ENCODE peak calls at places on chromosomes 2 and 18, in eight cellular contexts. G, C, K, M, I, D, J and B are unnamed samples.

GRCh38 chr18:78517973-78518372 is 461.6 kb upstream of the SALL3 start:
- DNase-seq in G (peak), C (peak), I (no peak), K (no peak), M (no peak), D (no peak), J (no peak), B (no peak)

GRCh38 chr2:97950329-97951154 is 45.2 kb downstream of the TMEM131 start:
- DNase-seq in I (no peak), C (no peak), D (no peak), J (peak), M (no peak), G (no peak), K (peak), B (no peak)

GRCh38 chr2:57849843-57850242 is 196.8 kb upstream of the VRK2 start:
- DNase-seq in J (no peak), C (no peak), M (no peak), I (no peak), D (no peak), G (no peak), K (no peak), B (no peak)

GRCh38 chr18:400466-400865 is 100.0 kb downstream of the COLEC12 start:
- DNase-seq in C (no peak), J (no peak), M (no peak), K (no peak), D (no peak), G (no peak), I (no peak), B (no peak)

GRCh38 chr18:9719421-9719981 is 11.4 kb downstream of the RAB31 start:
- DNase-seq in I (no peak), M (no peak), C (peak), K (no peak), G (peak), J (peak), D (no peak), B (no peak)

GRCh38 chr2:107278672-107279071 is 392.7 kb upstream of the ST6GAL2 start:
- DNase-seq in G (no peak), D (no peak), C (no peak), M (no peak), J (no peak), I (no peak), K (no peak), B (no peak)

GRCh38 chr2:239732666-239733010 is 292.5 kb downstream of the NDUFA10 start:
- DNase-seq in D (peak), M (no peak), G (no peak), K (no peak), J (no peak), I (no peak), C (no peak), B (no peak)

GRCh38 chr2:27049422-27050280 is 1.8 kb upstream of the AGBL5 start:
- DNase-seq in K (peak), D (no peak), C (peak), I (no peak), M (no peak), G (peak), J (no peak), B (peak)

GRCh38 chr2:23425338-23425871 is 40.4 kb downstream of the KLHL29 start:
- DNase-seq in D (no peak), K (no peak), M (no peak), G (peak), C (peak), I (no peak), J (no peak), B (no peak)

GRCh38 chr2:167733750-167734149 is 513.6 kb downstream of the STK39 start:
- DNase-seq in I (no peak), M (no peak), C (no peak), K (no peak), J (no peak), G (no peak), D (no peak), B (no peak)

GRCh38 chr18:52636536-52636935 is 296.5 kb downstream of the DCC start:
- DNase-seq in D (no peak), J (no peak), K (peak), I (no peak), C (no peak), M (no peak), G (no peak), B (no peak)

GRCh38 chr2:174748948-174749347 is 15.3 kb downstream of the CHRNA1 start:
- DNase-seq in D (no peak), K (peak), G (no peak), J (peak), C (peak), M (peak), I (peak), B (no peak)

GRCh38 chr2:170271340-170271739 is 93.4 kb downstream of the MYO3B start:
- DNase-seq in M (no peak), D (peak), C (no peak), G (no peak), K (no peak), I (no peak), J (no peak), B (no peak)

GRCh38 chr18:49819768-49820662 is 6.7 kb upstream of the ACAA2 start:
- DNase-seq in M (no peak), J (peak), K (no peak), C (no peak), G (no peak), I (no peak), D (no peak), B (no peak)

GRCh38 chr2:68448671-68449394 is 18.3 kb downstream of the FBXO48 start:
- DNase-seq in I (no peak), M (no peak), J (no peak), D (no peak), G (peak), K (no peak), C (no peak), B (no peak)

GRCh38 chr2:171723724-171724683 is 36.7 kb downstream of the DYNC1I2 start:
- DNase-seq in G (no peak), I (no peak), C (no peak), K (no peak), D (no peak), M (no peak), J (no peak), B (no peak)

GRCh38 chr2:83578405-83578804 is 880.7 kb downstream of the SUCLG1 start:
- DNase-seq in K (no peak), I (no peak), G (no peak), C (no peak), M (no peak), J (no peak), D (no peak), B (no peak)

GRCh38 chr2:36461039-36461681 is 105.6 kb downstream of the CRIM1 start:
- DNase-seq in G (no peak), I (no peak), K (peak), C (no peak), D (no peak), J (peak), M (no peak), B (no peak)

GRCh38 chr2:12074126-12074883 is 327.9 kb downstream of the LPIN1 start:
- DNase-seq in D (no peak), I (no peak), J (no peak), C (no peak), M (no peak), G (no peak), K (no peak), B (no peak)

GRCh38 chr18:74453011-74453571 is 4.0 kb downstream of the DIPK1C start:
- DNase-seq in M (no peak), G (no peak), C (no peak), K (no peak), I (no peak), J (no peak), D (no peak), B (no peak)

GRCh38 chr2:231642631-231643493 is 50.2 kb downstream of the TEX44 start:
- DNase-seq in J (peak), M (peak), D (peak), C (peak), I (peak), K (peak), G (peak), B (peak)

GRCh38 chr2:12317853-12318426 is 398.8 kb upstream of the TRIB2 start:
- DNase-seq in G (no peak), K (peak), J (peak), I (peak), C (no peak), D (no peak), M (no peak), B (no peak)

GRCh38 chr2:14675489-14675888 is 43.0 kb downstream of the LRATD1 start:
- DNase-seq in K (no peak), M (no peak), I (no peak), D (no peak), C (no peak), G (no peak), J (no peak), B (no peak)

GRCh38 chr18:49863769-49864615 is 50.7 kb upstream of the ACAA2 start:
- DNase-seq in C (peak), K (no peak), M (no peak), I (no peak), G (peak), J (no peak), D (no peak), B (no peak)

GRCh38 chr2:9165625-9166024 is 41.0 kb upstream of the ASAP2 start:
- DNase-seq in K (no peak), J (peak), G (no peak), D (peak), M (peak), I (no peak), C (no peak), B (no peak)

GRCh38 chr2:74499269-74499939 is at the start of gene LBX2:
- DNase-seq in I (no peak), J (no peak), C (no peak), K (no peak), M (no peak), G (no peak), D (no peak), B (peak)

GRCh38 chr2:24892928-24893327 is 27.1 kb downstream of the ADCY3 start:
- DNase-seq in J (no peak), M (no peak), I (no peak), K (no peak), G (no peak), D (no peak), C (no peak), B (no peak)

DNA sequence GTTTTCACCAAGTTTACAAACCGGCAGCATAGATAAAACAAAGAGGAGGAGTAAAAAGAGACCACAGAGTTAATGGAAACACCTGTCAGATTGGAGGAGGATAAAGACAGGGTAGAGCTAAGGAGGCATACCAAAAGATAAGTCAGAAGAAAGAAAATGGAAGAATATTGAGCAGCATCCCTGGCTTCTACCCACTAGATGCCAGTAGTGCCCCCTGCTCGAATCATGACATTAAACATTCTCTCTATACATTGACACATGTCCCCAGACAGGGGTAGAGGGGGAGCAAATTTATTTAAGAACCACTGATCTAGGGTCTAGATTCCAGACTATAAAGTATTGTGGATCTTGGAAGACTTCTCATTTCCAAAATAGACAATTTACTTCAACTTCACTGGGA is 159.8 kb upstream of the ETAA1 start:
- DNase-seq in J (no peak), C (no peak), M (no peak), K (no peak), G (no peak), I (no peak), D (no peak), B (no peak)
- TF ChIP-seq CTCF in J (peak), C (no peak), M (no peak), K (no peak), G (no peak), I (no peak), D (no peak), B (no peak)

GRCh38 chr18:7926526-7926925 is 359.4 kb downstream of the PTPRM start:
- DNase-seq in K (peak), C (no peak), I (no peak), D (no peak), J (no peak), G (no peak), M (peak), B (no peak)
- TF ChIP-seq CTCF in K (peak), C (no peak), I (no peak), D (peak), J (no peak), G (no peak), M (peak), B (no peak)

DNA sequence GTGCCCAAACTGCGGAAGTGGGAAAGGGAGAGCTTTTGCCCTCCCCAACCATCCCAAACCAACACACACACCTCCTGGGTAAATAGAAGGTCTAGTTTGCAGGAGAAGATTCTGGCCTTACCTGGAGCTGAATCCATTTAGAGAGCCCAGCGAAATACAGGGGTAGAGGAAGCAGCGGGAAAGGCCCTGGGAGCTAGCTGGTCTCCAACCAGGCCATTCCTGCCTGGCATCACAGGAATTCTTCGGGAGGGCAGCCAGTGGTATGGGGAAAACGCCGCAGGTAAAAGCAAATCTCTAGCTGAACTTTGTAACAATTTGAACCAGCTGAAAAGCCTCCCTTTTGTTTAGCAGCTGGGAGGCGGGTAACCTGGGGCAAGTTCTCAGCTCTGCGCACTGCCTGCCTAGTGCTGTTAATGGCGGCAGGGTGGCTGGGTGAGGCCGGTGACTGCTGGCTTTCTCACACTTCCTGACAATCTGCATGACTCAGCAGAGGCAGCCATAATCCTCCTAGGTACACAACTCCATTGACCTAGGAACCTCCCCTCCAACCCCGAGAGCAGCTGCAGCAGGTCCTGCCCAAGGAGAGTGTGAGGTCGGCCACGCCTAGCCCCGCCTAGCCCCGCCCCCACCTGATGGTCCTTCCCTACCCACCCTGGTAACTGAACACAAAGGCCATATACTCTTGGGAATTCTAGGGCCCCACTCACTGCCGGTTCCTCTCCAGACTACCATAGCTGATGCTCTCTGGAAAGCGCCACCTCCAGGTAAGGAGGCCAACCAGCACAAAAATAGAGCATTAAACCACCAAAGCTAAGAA is 483.8 kb upstream of the REG3G start:
- DNase-seq in K (no peak), I (no peak), D (no peak), G (no peak), C (no peak), J (no peak), M (no peak), B (no peak)
- TF ChIP-seq CTCF in K (no peak), I (no peak), D (no peak), G (no peak), C (no peak), J (no peak), M (no peak), B (no peak)

GRCh38 chr18:28999711-29000110 is 822.8 kb upstream of the CDH2 start:
- DNase-seq in J (no peak), C (no peak), G (no peak), K (no peak), I (no peak), M (no peak), D (no peak), B (no peak)

DNA sequence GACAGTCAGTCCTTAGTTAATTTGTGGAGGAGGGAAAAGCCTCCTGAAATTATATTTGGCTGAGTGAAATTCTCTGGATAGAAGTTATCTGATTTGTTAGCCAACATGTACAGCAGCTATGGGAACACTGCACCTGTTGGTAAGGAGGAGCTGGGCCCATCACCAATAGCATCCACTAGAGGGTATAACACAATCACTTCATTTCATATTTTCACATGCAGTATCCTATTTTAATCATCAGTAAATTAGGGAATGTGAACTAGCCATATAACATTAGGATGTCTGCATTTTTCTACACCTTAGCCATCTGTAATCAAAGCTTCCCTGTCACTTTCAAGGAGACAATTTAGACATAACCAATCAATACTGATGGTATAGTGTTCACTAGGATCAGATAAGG is 818.4 kb upstream of the CDH2 start:
- DNase-seq in J (no peak), C (no peak), D (no peak), M (peak), I (no peak), K (no peak), G (no peak), B (no peak)
- TF ChIP-seq CTCF in J (peak), C (no peak), D (no peak), M (no peak), I (no peak), K (peak), G (no peak), B (no peak)

GRCh38 chr2:42598656-42599267 is 30.3 kb downstream of the MTA3 start:
- DNase-seq in C (no peak), K (no peak), D (no peak), I (no peak), G (no peak), M (no peak), J (no peak), B (no peak)
- TF ChIP-seq CTCF in C (no peak), K (no peak), D (no peak), I (no peak), G (no peak), M (no peak), J (no peak), B (no peak)

DNA sequence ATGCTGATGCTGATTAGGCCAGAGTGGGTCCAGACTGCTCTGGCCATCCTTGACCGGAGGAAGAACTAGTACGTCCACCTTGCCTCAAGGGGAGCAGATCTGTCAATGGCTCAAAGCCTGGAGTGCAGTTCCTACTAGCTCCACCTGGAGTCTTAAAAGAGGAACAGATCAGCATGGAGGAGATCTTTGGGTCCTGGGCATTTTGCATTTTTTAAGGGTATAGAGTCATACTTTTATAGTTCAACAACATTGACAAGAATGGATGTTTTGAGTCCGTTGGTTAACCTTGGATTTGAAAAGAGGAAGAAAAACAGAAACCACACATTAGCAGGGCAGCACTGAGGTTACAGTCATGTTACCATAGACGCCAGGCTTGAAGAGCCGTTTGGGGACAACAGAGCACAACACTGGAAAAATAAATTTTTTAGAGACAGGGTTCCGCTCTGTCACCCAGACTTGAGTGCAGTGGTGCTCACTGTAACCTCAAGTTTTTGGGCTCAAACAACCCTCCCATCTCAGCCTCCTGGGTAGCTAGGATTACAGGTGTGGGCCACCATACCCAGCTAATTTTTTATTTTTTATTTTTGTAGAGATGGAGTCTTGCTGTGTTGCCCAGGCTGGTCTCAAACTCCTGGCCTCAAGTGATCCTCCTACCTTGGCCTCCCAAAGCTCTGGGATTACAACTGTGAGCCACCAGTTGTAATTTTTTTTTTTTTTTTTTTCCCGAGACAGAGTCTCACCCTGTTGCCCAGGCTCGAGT is 78.5 kb downstream of the PRKCE start:
- DNase-seq in G (no peak), K (no peak), D (no peak), M (peak), I (no peak), J (no peak), C (no peak), B (no peak)
- TF ChIP-seq CTCF in G (no peak), K (no peak), D (no peak), M (peak), I (no peak), J (peak), C (no peak), B (peak)

DNA sequence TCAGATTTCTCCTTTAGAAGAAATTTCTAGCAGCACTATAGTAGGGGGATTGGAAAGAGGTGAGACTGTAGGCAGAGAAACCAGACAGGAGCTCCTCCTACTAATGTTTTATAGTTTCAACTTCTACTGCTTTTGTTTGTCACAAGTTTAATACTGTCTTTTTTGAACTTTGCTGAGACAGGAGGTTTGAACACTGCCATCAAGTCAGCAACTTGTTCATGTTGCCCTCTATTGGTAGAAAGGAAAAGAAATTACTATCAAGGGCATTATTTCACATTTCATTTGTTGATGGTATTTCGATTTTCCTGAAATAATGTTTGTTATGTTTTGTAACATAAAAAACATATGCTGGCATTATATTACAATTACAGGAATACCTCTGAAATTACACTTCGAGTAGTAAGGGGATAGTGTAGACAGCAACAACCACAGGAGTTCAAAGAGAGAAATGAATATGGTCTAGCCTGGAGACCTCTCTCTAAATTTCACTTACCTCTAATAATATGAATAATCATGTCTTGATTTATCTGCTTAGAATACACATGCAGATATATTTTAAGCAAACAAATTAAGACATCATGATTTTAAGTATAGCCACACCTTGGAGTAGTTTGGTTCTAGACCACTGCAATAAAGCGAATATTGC is 12.4 kb upstream of the CCDC88A start:
- DNase-seq in K (peak), J (peak), I (no peak), M (no peak), C (no peak), D (no peak), G (no peak), B (no peak)
- TF ChIP-seq CTCF in K (peak), J (peak), I (peak), M (peak), C (no peak), D (peak), G (peak), B (peak)